ENCODE peak calls at places on chromosomes 13 and 19, in five cellular contexts. I is psoas muscle; Z is CD4-positive, CD25-positive, alpha-beta regulatory T cell; C is fibroblast of lung; W is HFF-Myc. Y is an unnamed sample.

GRCh38 chr19:11479470-11480080 is 1.3 kb downstream of the ELAVL3 start:
- DNase-seq in I (no peak), Z (no peak), C (no peak), W (no peak), Y (no peak)

GRCh38 chr19:7920520-7921301 is 573 bp downstream of the SNAPC2 start:
- DNase-seq in Z (peak; percentile 99), W (peak; percentile 70), C (peak; percentile 98), I (peak; percentile 100), Y (peak; percentile 89)

GRCh38 chr19:18637644-18638630 is 1.1 kb downstream of the KLHL26 start:
- DNase-seq in W (no peak), Z (no peak), I (no peak), C (no peak), Y (peak; percentile 21)

GRCh38 chr19:44548736-44549135 is 19.3 kb upstream of the CEACAM20 start:
- DNase-seq in W (no peak), I (no peak), C (no peak), Z (no peak), Y (no peak)

GRCh38 chr19:51531349-51532315 is at the start of gene SIGLEC6:
- DNase-seq in Z (no peak), I (peak; percentile 41), W (no peak), C (no peak), Y (peak; percentile 74)

GRCh38 chr13:74114641-74115040 is 19.6 kb downstream of the KLF12 start:
- DNase-seq in Z (no peak), C (no peak), I (no peak), W (no peak), Y (no peak)

GRCh38 chr19:44024900-44025216 is 321 bp upstream of the ZNF222 start:
- DNase-seq in C (no peak), W (no peak), Z (no peak), I (no peak), Y (no peak)

GRCh38 chr19:37218592-37218935 is 550 bp downstream of the ZNF383 start:
- DNase-seq in I (no peak), Z (no peak), C (peak; percentile 34), W (peak; percentile 6), Y (peak; percentile 0)

GRCh38 chr19:18513868-18514267 is 8.0 kb downstream of the ELL start:
- DNase-seq in W (no peak), Z (no peak), I (no peak), C (peak; percentile 21), Y (no peak)

GRCh38 chr13:24624801-24625231 is 55.4 kb upstream of the ATP12A start:
- DNase-seq in W (no peak), I (no peak), C (peak; percentile 34), Z (no peak), Y (no peak)

GRCh38 chr13:26213345-26213744 is 8.8 kb downstream of the RNF6 start:
- DNase-seq in Z (no peak), C (no peak), W (no peak), I (no peak), Y (no peak)

GRCh38 chr19:55086730-55087541 is 11.3 kb downstream of the EPS8L1 start:
- DNase-seq in I (peak; percentile 96), W (peak; percentile 70), Z (peak; percentile 54), C (peak; percentile 92), Y (no peak)

GRCh38 chr19:10417598-10418280 is 2.6 kb upstream of the PDE4A start:
- DNase-seq in Z (no peak), C (no peak), W (no peak), I (no peak), Y (no peak)

GRCh38 chr13:93304134-93304533 is 77.5 kb downstream of the GPC6 start:
- DNase-seq in W (no peak), I (no peak), C (no peak), Z (no peak), Y (no peak)

GRCh38 chr19:35846038-35846668 is 6.2 kb downstream of the NPHS1 start:
- DNase-seq in W (no peak), I (no peak), C (no peak), Z (no peak), Y (no peak)

GRCh38 chr19:29273000-29273691 is 60.2 kb upstream of the UQCRFS1 start:
- DNase-seq in Z (no peak), W (no peak), C (no peak), I (no peak), Y (no peak)

GRCh38 chr13:36131215-36131930 is at the start of gene DCLK1:
- DNase-seq in I (peak; percentile 76), Z (no peak), C (peak; percentile 31), W (no peak), Y (no peak)

DNA sequence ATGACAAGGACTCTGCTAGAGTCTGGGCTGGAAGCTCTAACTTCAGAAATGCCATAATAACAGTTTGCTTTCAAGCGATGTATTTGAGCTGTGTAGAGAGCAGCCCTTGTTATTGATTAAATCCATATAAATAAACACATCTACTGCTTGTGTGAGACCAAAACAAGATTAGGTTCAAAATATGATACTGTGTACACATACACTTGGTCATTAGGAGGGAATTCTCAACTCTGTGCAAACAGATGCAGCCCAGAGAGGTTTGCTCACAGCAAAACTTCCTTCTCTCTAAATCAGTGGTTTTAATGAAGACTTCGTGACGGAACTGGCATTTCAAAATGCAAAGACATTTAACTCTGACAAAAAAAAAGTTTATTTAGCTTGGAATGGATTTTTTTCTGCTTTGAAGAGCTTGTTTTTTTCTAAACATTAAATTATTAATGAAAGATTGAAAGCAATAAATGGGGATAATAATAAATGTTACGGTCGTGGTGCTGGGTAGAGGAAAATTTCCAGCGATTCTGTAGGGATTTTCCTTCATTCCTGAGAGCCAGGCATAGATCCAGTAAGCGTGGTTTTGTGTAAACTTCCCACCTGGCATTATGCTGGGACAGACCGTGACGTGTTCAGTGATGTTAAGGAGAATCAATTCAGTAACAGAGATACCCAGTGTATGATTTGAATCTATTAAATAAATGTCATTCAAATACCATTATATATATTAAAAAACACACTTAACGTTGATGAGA is 213.6 kb downstream of the TEX29 start:
- DNase-seq in W (no peak), I (no peak), Z (no peak), C (no peak), Y (no peak)
- H3K4me3 ChIP-seq in W (no peak overlapping the region), I (no peak overlapping the region), Z (no peak overlapping the region), C (no peak overlapping the region), Y (no peak overlapping the region)

DNA sequence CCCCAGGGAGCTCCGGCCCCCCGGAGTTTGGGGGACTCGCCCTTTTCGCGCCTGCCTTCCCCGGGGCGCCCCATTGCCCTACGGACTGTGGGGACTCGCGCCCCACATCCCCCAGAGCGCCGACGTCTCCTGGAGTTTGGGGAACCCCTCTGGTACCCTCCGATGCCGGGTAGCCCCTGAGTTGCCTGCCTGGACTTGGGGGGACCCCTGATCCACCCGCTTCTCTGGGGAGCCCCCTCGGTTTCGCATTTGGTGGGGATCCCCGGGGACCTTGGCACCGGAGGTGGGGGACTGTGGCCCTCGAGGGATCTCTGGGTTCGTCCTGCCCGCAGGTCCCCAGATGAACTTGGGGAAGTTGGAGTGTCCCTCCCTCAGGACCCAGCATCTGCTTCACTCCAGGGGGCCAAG is 782 bp downstream of the EFNA2 start:
- DNase-seq in I (no peak), Z (no peak), W (no peak), C (no peak), Y (no peak)
- H3K4me3 ChIP-seq in I (no peak overlapping the region), Z (no peak overlapping the region), W (no peak overlapping the region), C (no peak overlapping the region), Y (no peak overlapping the region)

DNA sequence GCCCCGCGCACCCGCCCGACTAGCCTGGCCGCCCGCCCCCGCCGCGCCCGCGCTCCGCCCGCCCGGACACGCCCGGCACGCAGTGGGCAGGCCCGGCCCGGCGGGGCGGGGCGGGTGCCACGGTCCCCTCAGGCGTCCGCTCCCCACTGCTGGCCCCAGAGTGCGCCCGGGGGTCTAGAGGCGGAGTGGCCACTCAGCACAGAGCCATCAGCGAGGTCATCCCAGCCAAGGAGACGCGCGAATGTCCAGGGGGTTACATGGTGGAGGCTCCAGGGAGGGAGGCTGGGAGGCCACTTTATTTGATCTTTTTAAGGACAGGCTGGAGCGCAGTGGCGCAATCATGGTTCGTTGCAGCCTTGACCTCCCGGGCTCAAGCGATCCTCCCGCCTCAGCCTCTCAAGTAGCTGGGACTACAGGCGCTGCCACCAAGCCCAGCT is 236 bp upstream of the TINCR start:
- DNase-seq in C (no peak), I (no peak), W (no peak), Z (no peak), Y (no peak)
- H3K4me3 ChIP-seq in C (no peak overlapping the region), I (no peak overlapping the region), W (no peak overlapping the region), Z (no peak overlapping the region), Y (no peak overlapping the region)

GRCh38 chr19:1238373-1239303 is 833 bp upstream of the CBARP start:
- DNase-seq in C (no peak), W (no peak), I (no peak), Z (no peak), Y (no peak)

GRCh38 chr19:1241417-1242095 is at the start of gene ATP5F1D:
- DNase-seq in W (no peak), Z (peak; percentile 82), C (peak; percentile 95), I (peak; percentile 94), Y (peak; percentile 88)

GRCh38 chr19:1240925-1241324 is 626 bp upstream of the ATP5F1D start:
- DNase-seq in I (no peak), W (no peak), C (no peak), Z (no peak), Y (no peak)

GRCh38 chr19:1239420-1239795 is 1.6 kb upstream of the CBARP start:
- DNase-seq in I (no peak), W (no peak), C (no peak), Z (no peak), Y (no peak)

GRCh38 chr19:1239796-1240737 is 1.5 kb upstream of the ATP5F1D start:
- DNase-seq in Z (peak; percentile 90), W (no peak), I (peak; percentile 93), C (peak; percentile 91), Y (peak; percentile 84)
- H3K4me3 ChIP-seq in Z (no peak overlapping the region), W (peak overlapping the region; percentile 32), I (peak overlapping the region; percentile 75), C (peak overlapping the region; percentile 52), Y (peak overlapping the region; percentile 76)

GRCh38 chr19:39508629-39509028 is 6.3 kb upstream of the SELENOV start:
- DNase-seq in I (no peak), Z (no peak), C (no peak), W (no peak), Y (no peak)

GRCh38 chr19:39509233-39509632 is 5.7 kb upstream of the SELENOV start:
- DNase-seq in Z (no peak), C (no peak), W (no peak), I (no peak), Y (no peak)

GRCh38 chr19:39507715-39508364 is 7.1 kb upstream of the SELENOV start:
- DNase-seq in Z (no peak), W (no peak), C (no peak), I (no peak), Y (no peak)

GRCh38 chr19:39506944-39507714 is 7.8 kb upstream of the SELENOV start:
- DNase-seq in W (no peak), I (no peak), Z (no peak), C (peak; percentile 44), Y (peak; percentile 43)

GRCh38 chr19:39506598-39506943 is 7.8 kb downstream of the DLL3 start:
- DNase-seq in I (no peak), Z (no peak), W (no peak), C (no peak), Y (no peak)
- H3K4me3 ChIP-seq in I (peak overlapping the region; percentile 58), Z (no peak overlapping the region), W (no peak overlapping the region), C (no peak overlapping the region), Y (no peak overlapping the region)

GRCh38 chr19:16377521-16377920 is 52.9 kb downstream of the KLF2 start:
- DNase-seq in W (no peak), C (no peak), I (peak; percentile 67), Z (no peak), Y (no peak)
- H3K4me3 ChIP-seq in W (no peak overlapping the region), C (no peak overlapping the region), I (no peak overlapping the region), Z (no peak overlapping the region), Y (no peak overlapping the region)

GRCh38 chr13:39185326-39185725 is 147.1 kb downstream of the NHLRC3 start:
- DNase-seq in C (no peak), Z (no peak), I (no peak), W (no peak), Y (no peak)
- H3K4me3 ChIP-seq in C (no peak overlapping the region), Z (no peak overlapping the region), I (no peak overlapping the region), W (no peak overlapping the region), Y (no peak overlapping the region)

Y was measured in Jurkat, Clone E6-1.